ENCODE peak calls at places on chromosomes 2 and 18, in seven cellular contexts. L is IMR-90, Q is lower lobe of right lung, Z is left ventricle myocardium inferior, Y is upper lobe of right lung, P is right cardiac atrium, U is GM23248. V is an unnamed sample.

GRCh38 chr2:26058390-26058789 is 24.5 kb downstream of the RAB10 start:
- DNase-seq in Z (no peak), P (no peak), Y (no peak), Q (no peak), U (no peak), L (no peak), V (no peak)

GRCh38 chr2:46828491-46829239 is 86.9 kb downstream of the MCFD2 start:
- DNase-seq in Q (no peak), Z (no peak), Y (peak; percentile 26), P (no peak), U (no peak), L (no peak), V (no peak)

GRCh38 chr2:101355561-101356130 is 31.7 kb downstream of the CREG2 start:
- DNase-seq in Y (no peak), U (peak; percentile 32), Z (no peak), Q (no peak), L (no peak), P (no peak), V (no peak)

GRCh38 chr2:225104971-225105370 is 62.7 kb upstream of the DOCK10 start:
- DNase-seq in Z (no peak), P (no peak), Y (no peak), L (no peak), Q (no peak), U (peak; percentile 34), V (no peak)

GRCh38 chr2:173290046-173290445 is 64.6 kb upstream of the CDCA7 start:
- DNase-seq in L (peak; percentile 26), U (no peak), Y (no peak), Q (no peak), P (no peak), Z (no peak), V (no peak)

GRCh38 chr2:88671786-88672427 is 19.6 kb upstream of the RPIA start:
- DNase-seq in L (peak; percentile 70), U (peak; percentile 81), P (no peak), Y (no peak), Q (no peak), Z (no peak), V (no peak)

GRCh38 chr18:712401-713134 is at the start of gene ENOSF1:
- DNase-seq in Y (peak; percentile 95), L (peak; percentile 58), Q (peak; percentile 91), U (peak; percentile 91), P (peak; percentile 93), Z (peak; percentile 83), V (peak; percentile 95)

GRCh38 chr2:233690444-233690843 is 2.2 kb upstream of the UGT1A6 start:
- DNase-seq in L (peak; percentile 3), Z (no peak), Q (no peak), Y (no peak), P (no peak), U (no peak), V (no peak)

GRCh38 chr2:150485114-150485870 is 2.2 kb downstream of the RND3 start:
- DNase-seq in Z (peak; percentile 77), Y (peak; percentile 92), U (peak; percentile 84), Q (peak; percentile 83), P (peak; percentile 87), L (peak; percentile 53), V (peak; percentile 95)

GRCh38 chr2:96531366-96531765 is 5.2 kb upstream of the ARID5A start:
- DNase-seq in L (no peak), Q (no peak), P (peak; percentile 55), Z (no peak), U (no peak), Y (peak; percentile 53), V (peak; percentile 74)

GRCh38 chr2:29010946-29011649 is 30.0 kb downstream of the TOGARAM2 start:
- DNase-seq in Y (no peak), Q (no peak), U (peak; percentile 14), L (peak; percentile 69), Z (peak; percentile 49), P (peak; percentile 71), V (peak; percentile 87)

GRCh38 chr2:105644174-105644980 is 100.3 kb upstream of the NCK2 start:
- DNase-seq in Z (no peak), Q (no peak), Y (no peak), L (no peak), P (no peak), U (peak; percentile 66), V (no peak)

GRCh38 chr2:204923957-204924356 is 378.7 kb downstream of the PARD3B start:
- DNase-seq in L (no peak), Z (no peak), Y (no peak), Q (no peak), U (no peak), P (no peak), V (no peak)
- H3K9me3 ChIP-seq in L (no peaks in the 10 kb centered on the region), Z (no peaks in the 10 kb centered on the region), Y (no peaks in the 10 kb centered on the region), Q (no peaks in the 10 kb centered on the region), U (no peaks in the 10 kb centered on the region), P (no peaks in the 10 kb centered on the region), V (no peaks in the 10 kb centered on the region)

GRCh38 chr2:100066246-100066645 is 76.1 kb downstream of the AFF3 start:
- DNase-seq in Y (no peak), Q (no peak), L (no peak), P (no peak), U (no peak), Z (no peak), V (no peak)
- H3K4me3 ChIP-seq in Y (no peak overlapping the region), Q (no peak overlapping the region), L (no peak overlapping the region), P (no peak overlapping the region), U (no peak overlapping the region), Z (no peak overlapping the region), V (no peak overlapping the region)

GRCh38 chr2:239738159-239738558 is 287.0 kb downstream of the NDUFA10 start:
- DNase-seq in Z (no peak), Y (no peak), L (no peak), U (no peak), Q (no peak), P (peak; percentile 23), V (peak; percentile 24)
- H3K9me3 ChIP-seq in Z (no peaks in the 10 kb centered on the region), Y (no peaks in the 10 kb centered on the region), L (peaks cover 29% of the 10 kb centered on the region), U (no peaks in the 10 kb centered on the region), Q (no peaks in the 10 kb centered on the region), P (no peaks in the 10 kb centered on the region), V (no peaks in the 10 kb centered on the region)

GRCh38 chr2:210199186-210199765 is 26.0 kb downstream of the ACADL start:
- DNase-seq in P (no peak), Y (no peak), Z (no peak), Q (no peak), L (peak; percentile 41), U (peak; percentile 49), V (no peak)

GRCh38 chr2:210198326-210198725 is 26.9 kb downstream of the ACADL start:
- DNase-seq in U (peak; percentile 45), L (peak; percentile 22), Y (no peak), Q (no peak), Z (no peak), P (no peak), V (no peak)

GRCh38 chr2:210190345-210190744 is 19.1 kb upstream of the KANSL1L start:
- DNase-seq in L (no peak), U (no peak), Y (no peak), Q (no peak), Z (no peak), P (no peak), V (no peak)

GRCh38 chr2:210199854-210200253 is 25.4 kb downstream of the ACADL start:
- DNase-seq in P (no peak), Y (no peak), U (no peak), Q (no peak), Z (no peak), L (no peak), V (no peak)

GRCh38 chr2:210195066-210195852 is 24.1 kb upstream of the KANSL1L start:
- DNase-seq in L (peak; percentile 58), Y (no peak), P (no peak), Q (no peak), U (peak; percentile 73), Z (no peak), V (no peak)
- H3K4me3 ChIP-seq in L (peak overlapping the region; percentile 42), Y (peak overlapping the region; percentile 17), P (peak overlapping the region; percentile 52), Q (peak overlapping the region; percentile 28), U (peak overlapping the region; percentile 15), Z (peak overlapping the region; percentile 53), V (peak overlapping the region; percentile 64)

DNA sequence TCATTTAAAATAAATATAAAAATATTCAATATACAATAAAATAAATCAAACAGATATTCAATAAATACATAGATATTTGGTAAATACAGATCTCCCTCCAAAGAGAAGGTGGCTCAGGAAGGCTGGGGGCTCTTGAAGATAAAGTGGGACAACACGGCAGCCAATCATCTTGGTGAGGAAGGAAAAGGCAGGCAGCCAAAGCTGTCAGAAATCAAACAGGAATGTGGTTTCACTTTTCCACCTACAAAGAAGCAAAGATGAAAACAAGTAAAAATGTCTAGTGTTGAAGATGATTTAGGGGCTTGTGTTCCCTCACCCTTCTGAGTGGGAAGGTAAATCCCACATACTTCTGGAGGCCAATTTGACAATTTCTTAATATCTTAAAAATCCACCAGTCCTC is 85.7 kb downstream of the B3GNT2 start:
- DNase-seq in P (no peak), U (no peak), Q (no peak), Y (no peak), L (no peak), Z (no peak), V (no peak)
- H3K9me3 ChIP-seq in P (peaks cover 2% of the 10 kb centered on the region), U (no peaks in the 10 kb centered on the region), Q (peaks cover 25% of the 10 kb centered on the region), Y (peaks cover 5% of the 10 kb centered on the region), L (peaks cover 16% of the 10 kb centered on the region), Z (peaks cover 41% of the 10 kb centered on the region), V (no peaks in the 10 kb centered on the region)

GRCh38 chr2:157260403-157261198 is 3.1 kb downstream of the GALNT5 start:
- DNase-seq in P (no peak), U (no peak), L (no peak), Q (no peak), Z (no peak), Y (no peak), V (no peak)
- H3K4me3 ChIP-seq in P (no peak overlapping the region), U (peak overlapping the region; percentile 95), L (peak overlapping the region; percentile 66), Q (peak overlapping the region; percentile 51), Z (no peak overlapping the region), Y (peak overlapping the region; percentile 23), V (peak overlapping the region; percentile 31)

GRCh38 chr2:31822587-31822986 is 188.2 kb downstream of the MEMO1 start:
- DNase-seq in U (no peak), Z (no peak), Y (no peak), P (no peak), Q (no peak), L (no peak), V (no peak)
- H3K9me3 ChIP-seq in U (no peaks in the 10 kb centered on the region), Z (peaks cover 52% of the 10 kb centered on the region), Y (peaks cover 12% of the 10 kb centered on the region), P (peaks cover 3% of the 10 kb centered on the region), Q (peaks cover 34% of the 10 kb centered on the region), L (peaks cover 8% of the 10 kb centered on the region), V (peaks cover 3% of the 10 kb centered on the region)

DNA sequence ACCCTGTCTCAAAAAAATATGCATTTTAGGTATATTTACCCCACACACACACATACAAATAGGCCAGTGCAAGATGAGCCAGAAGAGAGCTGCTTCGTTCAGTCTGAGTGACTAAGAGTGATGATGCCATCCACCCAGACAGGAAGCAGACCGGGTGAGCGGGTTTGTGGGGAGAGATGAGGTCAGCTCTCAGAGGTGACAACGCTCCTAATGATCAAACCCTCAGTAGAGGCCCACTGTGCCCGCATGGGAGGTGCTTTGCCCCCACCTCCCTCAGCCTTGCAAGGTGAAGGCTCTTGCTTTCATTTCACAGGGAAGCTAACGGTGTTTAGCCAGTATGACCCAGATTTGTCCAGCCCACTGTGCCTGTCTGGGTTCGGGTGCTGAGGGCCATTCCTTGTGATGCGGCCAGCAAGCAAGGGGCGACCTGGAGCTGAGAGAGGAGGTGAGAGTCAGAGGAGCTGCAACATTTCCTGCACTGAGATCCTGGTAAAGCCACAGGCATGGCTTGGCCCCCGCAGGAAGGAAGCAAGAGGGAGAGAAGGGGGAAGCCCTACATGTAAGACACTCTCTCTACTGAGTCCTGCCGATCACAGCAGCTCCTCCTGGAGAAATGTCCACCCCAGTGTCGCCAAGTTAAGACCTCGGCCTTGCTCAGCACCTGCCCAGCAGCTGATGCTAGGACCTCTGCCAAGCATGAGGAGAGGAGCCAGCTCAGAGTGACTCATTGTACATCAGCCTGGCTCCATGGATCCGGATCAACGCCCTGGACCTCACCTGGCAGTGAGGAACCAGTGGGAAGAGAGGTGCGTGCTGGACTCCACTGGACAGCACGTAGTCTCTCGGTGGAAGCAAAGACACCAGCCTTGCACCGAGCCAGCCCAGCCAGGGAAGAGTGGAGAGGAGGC is 37.0 kb downstream of the NIFK start:
- DNase-seq in Z (peak; percentile 22), L (peak; percentile 84), Y (peak; percentile 67), Q (peak; percentile 69), U (peak; percentile 95), P (peak; percentile 65), V (peak; percentile 91)
- H3K4me3 ChIP-seq in Z (no peak overlapping the region), L (no peak overlapping the region), Y (no peak overlapping the region), Q (no peak overlapping the region), U (no peak overlapping the region), P (no peak overlapping the region), V (no peak overlapping the region)